ENCODE peak calls at places on chromosomes 5 and 9, in ten cellular contexts. D is neural progenitor cell; Q is nucleus accumbens; E is fibroblast of pulmonary artery; Z is adipocyte; P is dermis microvascular lymphatic vessel endothelial cell; M is fibroblast of lung; S is HS-5; K is stimulated activated CD4-positive, alpha-beta T cell treated with anti-CD3 and anti-CD28 coated beads, Interleukin-4, amount 100 ng/mL, for 1 hour; O is MCF 10A. B is an unnamed sample.

GRCh38 chr9:106486685-106487084 is 376.3 kb upstream of the ZNF462 start:
- DNase-seq in D (no peak), Q (no peak), E (no peak), Z (no peak), P (no peak), M (no peak), S (no peak), K (no peak), O (no peak), B (no peak)

GRCh38 chr5:34563951-34564705 is 92.0 kb upstream of the RAI14 start:
- DNase-seq in D (peak), Q (no peak), E (peak), Z (peak), P (peak), M (peak), S (no peak), K (no peak), O (peak), B (no peak)

GRCh38 chr5:171681667-171682066 is 104.0 kb upstream of the SMIM23 start:
- DNase-seq in D (no peak), Q (no peak), E (peak), Z (no peak), P (peak), M (no peak), S (no peak), K (no peak), O (peak), B (no peak)

GRCh38 chr9:89351584-89351983 is 33.3 kb downstream of the SECISBP2 start:
- DNase-seq in D (no peak), Q (no peak), E (no peak), Z (no peak), P (no peak), M (no peak), S (no peak), K (no peak), O (no peak), B (peak)

GRCh38 chr5:134552301-134552700 is 26.8 kb downstream of the JADE2 start:
- DNase-seq in D (no peak), Q (no peak), E (peak), Z (peak), P (peak), M (peak), S (peak), K (no peak), O (peak), B (no peak)

GRCh38 chr9:82168585-82168984 is 180.0 kb downstream of the SPATA31D1 start:
- DNase-seq in D (no peak), Q (no peak), E (no peak), Z (no peak), P (no peak), M (peak), S (no peak), K (no peak), O (peak), B (peak)

GRCh38 chr5:115194671-115195070 is 25.0 kb upstream of the TRIM36 start:
- DNase-seq in D (no peak), Q (no peak), E (no peak), Z (peak), P (no peak), M (no peak), S (no peak), K (no peak), O (no peak), B (no peak)

GRCh38 chr9:94084314-94084713 is at the start of gene PTPDC1:
- DNase-seq in D (peak), Q (peak), E (peak), Z (peak), P (peak), M (peak), S (no peak), K (no peak), O (peak), B (no peak)

GRCh38 chr5:141234109-141234508 is 11.0 kb downstream of the PCDHB14 start:
- DNase-seq in D (no peak), Q (no peak), E (peak), Z (peak), P (peak), M (peak), S (no peak), K (no peak), O (no peak), B (no peak)

B was measured in gastrocnemius medialis.